ENCODE peak calls at places on chromosome 1, in seven cellular contexts. M is HCEC 1CT, J is GDM1, B is H54, P is uterus, X is EH, O is amniotic epithelial cell. V is an unnamed sample.

GRCh38 chr1:215793210-215793609 is 226.1 kb downstream of the KCTD3 start:
- DNase-seq in M (peak), J (no peak), B (peak), P (no peak), X (peak), O (peak), V (no peak)

GRCh38 chr1:111736548-111737215 is 2.5 kb downstream of the INKA2 start:
- DNase-seq in M (no peak), J (no peak), B (no peak), P (no peak), X (peak), O (no peak), V (no peak)

GRCh38 chr1:225962440-225962975 is 21.5 kb upstream of the LEFTY2 start:
- DNase-seq in M (no peak), J (no peak), B (no peak), P (no peak), X (no peak), O (peak), V (no peak)

GRCh38 chr1:108057536-108057935 is 92.6 kb upstream of the VAV3 start:
- DNase-seq in M (no peak), J (no peak), B (no peak), P (no peak), X (no peak), O (no peak), V (no peak)

GRCh38 chr1:179933219-179933618 is 21.4 kb upstream of the CEP350 start:
- DNase-seq in M (no peak), J (no peak), B (no peak), P (no peak), X (no peak), O (no peak), V (no peak)

GRCh38 chr1:20847619-20848080 is 60.5 kb upstream of the HP1BP3 start:
- DNase-seq in M (no peak), J (no peak), B (no peak), P (no peak), X (peak), O (peak), V (no peak)

GRCh38 chr1:54121482-54122130 is 31.2 kb downstream of the CDCP2 start:
- DNase-seq in M (peak), J (peak), B (peak), P (peak), X (peak), O (peak), V (no peak)

GRCh38 chr1:7278827-7279752 is 492.0 kb upstream of the VAMP3 start:
- DNase-seq in M (no peak), J (no peak), B (no peak), P (no peak), X (no peak), O (no peak), V (no peak)

GRCh38 chr1:201559679-201560162 is 20.8 kb downstream of the NAV1 start:
- DNase-seq in M (peak), J (peak), B (peak), P (peak), X (peak), O (peak), V (peak)